ENCODE peak calls at places on chromosome 17, in nine cellular contexts. S is iris pigment epithelial cell; A is T47D; M is effector memory CD4-positive, alpha-beta T cell; J is hepatocyte; C is activated naive CD8-positive, alpha-beta T cell treated with anti-CD3 and anti-CD28 coated beads, Interleukin-2, amount 50 U/mL, for 16 hours; G is midbrain; R is IMR-90; X is HCEC 1CT. L is an unnamed sample.

GRCh38 chr17:55873017-55873758 is 122.3 kb downstream of the PCTP start:
- DNase-seq in S (no peak), A (no peak), M (no peak), J (no peak), C (no peak), G (no peak), R (no peak), X (no peak), L (no peak)

GRCh38 chr17:17300624-17301568 is 2.3 kb upstream of the NT5M start:
- DNase-seq in S (peak), A (no peak), M (no peak), J (peak), C (no peak), G (no peak), R (peak), X (peak), L (peak)

GRCh38 chr17:66373079-66373478 is 70.7 kb downstream of the PRKCA start:
- DNase-seq in S (no peak), A (no peak), M (no peak), J (no peak), C (no peak), G (no peak), R (no peak), X (no peak), L (no peak)

GRCh38 chr17:13323990-13324389 is 277.7 kb downstream of the HS3ST3A1 start:
- DNase-seq in S (peak), A (no peak), M (no peak), J (peak), C (no peak), G (no peak), R (peak), X (no peak), L (no peak)

GRCh38 chr17:7561028-7561575 is 617 bp upstream of the SENP3 start:
- DNase-seq in S (peak), A (peak), M (peak), J (peak), C (peak), G (peak), R (peak), X (peak), L (peak)

GRCh38 chr17:2149934-2150333 is 95.0 kb downstream of the HIC1 start:
- DNase-seq in S (no peak), A (no peak), M (no peak), J (no peak), C (no peak), G (no peak), R (no peak), X (no peak), L (no peak)

GRCh38 chr17:36972186-36972686 is 23.5 kb downstream of the AATF start:
- DNase-seq in S (peak), A (no peak), M (no peak), J (no peak), C (no peak), G (no peak), R (no peak), X (no peak), L (no peak)

GRCh38 chr17:67992541-67993152 is 3.6 kb downstream of the C17orf58 start:
- DNase-seq in S (peak), A (peak), M (no peak), J (no peak), C (no peak), G (no peak), R (no peak), X (no peak), L (no peak)

GRCh38 chr17:44093231-44093900 is 22.8 kb downstream of the G6PC3 start:
- DNase-seq in S (no peak), A (no peak), M (no peak), J (no peak), C (no peak), G (no peak), R (no peak), X (no peak), L (no peak)

GRCh38 chr17:18028114-18028513 is 10.9 kb downstream of the ATPAF2 start:
- DNase-seq in S (no peak), A (no peak), M (no peak), J (no peak), C (no peak), G (no peak), R (no peak), X (no peak), L (no peak)

L was measured in left kidney.